ENCODE peak calls at places on chromosomes 1 and 21, in five cellular contexts. C is ovary, B is right lobe of liver, E is transverse colon, X is IMR-90. Y is an unnamed sample.
A peak's percentile ranks its signal among the peaks of the same experiment; 100 is the strongest.

GRCh38 chr1:43121251-43121650 is 50.8 kb downstream of the EBNA1BP2 start:
- DNase-seq in C (no peak), B (no peak), E (no peak), X (no peak), Y (no peak)

GRCh38 chr1:201266774-201267173 is 16.5 kb upstream of the PKP1 start:
- DNase-seq in C (no peak), B (no peak), E (no peak), X (peak; percentile 95), Y (no peak)

GRCh38 chr1:214318356-214318755 is 37.4 kb downstream of the SMYD2 start:
- DNase-seq in C (no peak), B (no peak), E (no peak), X (no peak), Y (no peak)

GRCh38 chr1:95780836-95781235 is 546.8 kb downstream of the RWDD3 start:
- DNase-seq in C (no peak), B (no peak), E (no peak), X (no peak), Y (no peak)

GRCh38 chr1:73800376-73800775 is 397.6 kb downstream of the LRRIQ3 start:
- DNase-seq in C (no peak), B (no peak), E (no peak), X (no peak), Y (no peak)

GRCh38 chr1:32733573-32734321 is 31.2 kb upstream of the SYNC start:
- DNase-seq in C (no peak), B (peak; percentile 70), E (no peak), X (peak; percentile 64), Y (peak; percentile 53)

GRCh38 chr1:217569021-217569420 is 61.9 kb downstream of the GPATCH2 start:
- DNase-seq in C (no peak), B (no peak), E (no peak), X (no peak), Y (no peak)

GRCh38 chr1:81588149-81588548 is 212.6 kb upstream of the ADGRL2 start:
- DNase-seq in C (no peak), B (no peak), E (no peak), X (no peak), Y (no peak)

GRCh38 chr1:173861731-173862145 is 6.1 kb downstream of the GAS5 start:
- DNase-seq in C (no peak), B (no peak), E (no peak), X (no peak), Y (no peak)

GRCh38 chr21:35905973-35906357 is 154.4 kb downstream of the SETD4 start:
- DNase-seq in C (no peak), B (no peak), E (no peak), X (no peak), Y (no peak)

GRCh38 chr1:18256318-18257235 is 149.0 kb downstream of the IGSF21 start:
- DNase-seq in C (no peak), B (peak; percentile 65), E (peak; percentile 38), X (no peak), Y (peak; percentile 38)

GRCh38 chr1:161153682-161154337 is at the start of gene UFC1:
- DNase-seq in C (peak; percentile 77), B (peak; percentile 84), E (peak; percentile 82), X (peak; percentile 92), Y (peak; percentile 87)
- TF ChIP-seq POLR2A in C (peak; percentile 27), B (peak; percentile 61), E (peak; percentile 61), X (peak; percentile 93), Y (no peak)

GRCh38 chr1:12457771-12458170 is 160.2 kb downstream of the DHRS3 start:
- DNase-seq in C (peak; percentile 57), B (no peak), E (no peak), X (no peak), Y (no peak)
- TF ChIP-seq CTCF in C (no peak), B (no peak), E (no peak), X (no peak), Y (no peak)

DNA sequence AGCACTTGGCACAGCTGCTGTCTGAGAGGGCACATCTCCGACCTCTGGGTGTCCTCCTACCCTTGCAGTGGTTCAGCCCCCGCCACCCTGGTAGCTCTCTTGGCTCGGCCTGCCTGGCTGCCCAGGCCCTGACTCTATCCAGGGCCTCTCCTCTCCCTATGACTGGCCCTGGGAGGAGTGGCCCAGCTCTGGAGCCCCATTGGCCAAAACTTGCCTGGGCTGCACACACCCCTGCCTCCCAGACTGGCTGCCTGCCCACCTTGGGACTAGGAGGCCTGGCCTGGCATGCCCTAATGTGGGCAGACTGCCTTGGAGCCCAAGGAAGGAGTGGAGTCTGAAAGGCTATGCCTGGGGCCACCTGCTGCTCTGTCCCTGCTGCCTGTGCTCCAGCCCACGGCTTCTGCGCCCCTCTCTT is 33.6 kb downstream of the ACOT11 start:
- DNase-seq in C (peak; percentile 89), B (peak; percentile 99), E (peak; percentile 89), X (peak; percentile 71), Y (peak; percentile 90)
- TF ChIP-seq POLR2A in C (peak; percentile 62), B (no peak), E (peak; percentile 36), X (no peak), Y (no peak)

DNA sequence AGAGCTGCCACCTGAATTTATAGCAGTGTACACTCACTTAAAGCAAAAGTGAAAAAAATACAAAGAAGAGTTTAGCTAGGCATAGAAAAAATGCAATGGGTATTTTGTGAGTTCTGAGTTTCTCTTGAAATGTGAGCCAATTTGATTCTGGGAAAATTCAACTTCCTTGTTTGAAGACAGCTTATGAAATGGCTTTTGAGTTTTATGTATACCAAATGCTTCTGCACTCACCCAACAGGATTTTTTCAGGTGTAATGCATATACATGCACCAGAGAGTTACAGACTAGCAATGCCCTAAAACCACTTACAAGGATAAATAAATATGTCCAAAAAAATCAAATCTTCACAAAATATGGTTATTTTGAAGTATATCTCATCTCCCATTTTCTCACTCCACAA is 17.8 kb upstream of the CLIC6 start:
- DNase-seq in C (no peak), B (no peak), E (no peak), X (no peak), Y (no peak)
- TF ChIP-seq CTCF in C (no peak), B (no peak), E (no peak), X (no peak), Y (no peak)

DNA sequence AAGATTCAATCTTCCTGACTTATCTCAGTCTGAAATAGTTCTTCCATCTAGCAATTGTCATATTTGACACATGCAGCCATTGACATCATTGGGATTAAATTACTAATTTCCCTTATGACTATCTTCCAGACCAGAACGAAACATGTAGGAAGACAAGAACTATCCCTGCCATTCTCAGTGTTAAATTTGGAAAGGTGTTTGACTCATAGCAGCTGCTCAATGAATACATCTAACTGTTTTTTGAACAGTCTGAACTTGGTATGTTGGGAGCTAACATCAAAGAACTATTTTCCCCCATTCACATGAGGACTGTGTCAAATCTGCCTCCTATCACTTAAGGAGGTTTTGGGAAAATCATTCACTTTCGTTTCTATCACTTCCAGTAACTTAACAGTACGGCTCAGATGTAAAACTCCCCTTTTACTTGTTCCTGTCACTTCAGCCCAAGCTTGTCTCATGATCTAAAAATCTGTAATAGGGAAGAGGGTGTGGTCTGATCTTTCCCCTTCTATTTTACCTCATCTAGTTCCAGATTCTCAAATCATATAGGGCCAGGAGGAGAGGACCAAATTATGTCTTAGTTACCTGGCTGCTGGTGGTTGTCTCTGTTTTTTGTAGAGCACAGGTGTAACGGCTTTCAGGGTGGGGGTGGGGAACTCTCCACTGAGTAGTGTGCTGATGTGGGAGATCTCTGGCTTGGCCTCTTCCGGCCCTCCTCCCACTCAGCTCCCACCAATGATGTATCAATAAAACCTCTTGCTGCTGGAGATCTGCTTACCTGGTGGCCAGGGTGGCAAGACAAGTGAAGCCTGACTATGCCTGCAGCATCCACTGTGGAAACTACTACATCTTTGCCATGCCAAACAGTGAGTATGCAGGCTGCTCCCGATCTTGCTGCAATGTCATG is 26.2 kb upstream of the SLAMF1 start:
- DNase-seq in C (no peak), B (no peak), E (no peak), X (no peak), Y (no peak)
- TF ChIP-seq POLR2A in C (no peak), B (no peak), E (no peak), X (no peak), Y (no peak)

GRCh38 chr1:97014426-97014825 is 292.8 kb downstream of the PTBP2 start:
- DNase-seq in C (no peak), B (no peak), E (no peak), X (no peak), Y (no peak)

GRCh38 chr1:97013904-97014303 is 292.3 kb downstream of the PTBP2 start:
- DNase-seq in C (no peak), B (no peak), E (no peak), X (peak; percentile 76), Y (no peak)

DNA sequence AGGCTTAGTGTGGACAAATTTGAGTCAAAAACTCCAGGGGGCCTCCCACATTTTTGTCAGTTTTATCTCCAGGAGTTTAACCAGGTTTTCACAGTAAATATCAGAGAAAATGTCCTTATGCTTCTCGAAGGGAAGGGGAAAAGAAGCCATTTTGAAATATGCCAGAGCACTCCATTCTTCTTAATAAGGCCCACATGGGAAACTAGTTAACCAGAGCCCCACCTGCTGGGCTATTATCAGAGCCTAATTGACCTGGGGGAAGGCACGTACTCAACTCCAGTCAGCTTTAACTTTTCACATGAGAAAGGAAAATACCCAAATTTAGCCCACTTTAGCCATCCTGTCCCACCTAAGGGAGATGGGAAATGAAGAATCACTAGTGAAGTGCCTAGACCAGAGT is 296.3 kb downstream of the PTBP2 start:
- DNase-seq in C (no peak), B (no peak), E (no peak), X (no peak), Y (no peak)
- TF ChIP-seq CTCF in C (no peak), B (no peak), E (no peak), X (no peak), Y (no peak)

DNA sequence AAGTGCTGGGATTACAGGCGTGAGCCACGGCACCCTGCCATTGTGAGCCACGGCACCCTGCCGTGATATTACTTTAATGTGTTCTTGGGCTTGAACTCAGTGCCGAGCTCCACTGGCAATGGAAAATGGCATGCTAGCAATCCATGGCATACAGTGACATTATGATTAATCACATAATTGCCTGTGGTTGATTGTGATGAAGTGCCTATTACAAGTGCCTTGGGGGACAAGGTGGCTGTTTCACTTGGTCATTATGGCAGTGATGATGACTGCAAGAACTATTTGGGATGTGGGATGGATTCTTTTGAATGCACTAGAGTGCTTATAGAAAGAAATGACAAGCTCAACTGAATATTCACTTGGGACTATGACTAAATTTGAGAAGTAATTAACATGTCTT is 22.3 kb upstream of the HPCAL4 start:
- DNase-seq in C (no peak), B (no peak), E (no peak), X (no peak), Y (no peak)
- TF ChIP-seq POLR2A in C (no peak), B (no peak), E (no peak), X (no peak), Y (no peak)

GRCh38 chr1:57232500-57232899 is 191.4 kb downstream of the DAB1 start:
- DNase-seq in C (no peak), B (no peak), E (no peak), X (no peak), Y (no peak)
- TF ChIP-seq CTCF in C (no peak), B (no peak), E (no peak), X (peak; percentile 10), Y (no peak)

GRCh38 chr1:175901076-175901475 is 157.7 kb upstream of the TNR start:
- DNase-seq in C (no peak), B (no peak), E (no peak), X (no peak), Y (no peak)

GRCh38 chr1:175906370-175906769 is 163.0 kb upstream of the TNR start:
- DNase-seq in C (no peak), B (no peak), E (no peak), X (no peak), Y (no peak)

GRCh38 chr1:175904808-175905207 is 161.4 kb upstream of the TNR start:
- DNase-seq in C (no peak), B (no peak), E (no peak), X (no peak), Y (no peak)

GRCh38 chr1:175900171-175900570 is 156.8 kb upstream of the TNR start:
- DNase-seq in C (no peak), B (no peak), E (no peak), X (peak; percentile 44), Y (no peak)

GRCh38 chr1:175902281-175902680 is 158.9 kb upstream of the TNR start:
- DNase-seq in C (no peak), B (no peak), E (no peak), X (no peak), Y (no peak)
- TF ChIP-seq POLR2A in C (no peak), B (no peak), E (no peak), X (no peak), Y (no peak)